ENCODE peak calls at places on chromosomes 5 and 9, in eight cellular contexts. H is T-helper 1 cell; T is OCI-LY7; R is stimulated activated CD8-positive, alpha-beta memory T cell treated with anti-CD3 and anti-CD28 coated beads, Interleukin-12 subunit alpha, Interleukin-12 subunit beta, amount 100 ng/mL, for 4 hours; Q is amniotic stem cell; V is left colon; G is ureter; E is KBM-7. N is an unnamed sample.

GRCh38 chr5:88923623-88924619 is 40.9 kb upstream of the MEF2C start:
- DNase-seq in Q (no peak), R (no peak), G (no peak), E (no peak), T (no peak), H (no peak), V (no peak), N (no peak)

GRCh38 chr5:57468481-57469165 is 14.0 kb downstream of the ACTBL2 start:
- DNase-seq in Q (no peak), E (no peak), H (no peak), R (no peak), G (no peak), V (no peak), T (no peak), N (no peak)

GRCh38 chr9:13778486-13779110 is 499.1 kb upstream of the MPDZ start:
- DNase-seq in R (no peak), Q (no peak), E (no peak), H (no peak), G (no peak), V (no peak), T (no peak), N (no peak)

GRCh38 chr9:28212979-28213378 is 639.7 kb upstream of the C9orf72 start:
- DNase-seq in R (no peak), T (no peak), Q (peak), V (no peak), G (no peak), H (no peak), E (no peak), N (peak)

GRCh38 chr5:14513266-14513665 is 68.3 kb upstream of the OTULINL start:
- DNase-seq in T (no peak), E (no peak), V (no peak), G (no peak), Q (no peak), H (no peak), R (no peak), N (no peak)

GRCh38 chr9:84136119-84136868 is 155.7 kb downstream of the RMI1 start:
- DNase-seq in R (no peak), T (no peak), V (peak), H (no peak), G (no peak), Q (no peak), E (no peak), N (no peak)

GRCh38 chr5:107982703-107983425 is 312.1 kb upstream of the EFNA5 start:
- DNase-seq in E (no peak), H (no peak), Q (no peak), T (no peak), R (no peak), G (no peak), V (no peak), N (no peak)

GRCh38 chr5:58499951-58500350 is 8.7 kb downstream of the GAPT start:
- DNase-seq in T (peak), H (no peak), G (no peak), Q (no peak), E (peak), V (no peak), R (no peak), N (no peak)

GRCh38 chr9:100601216-100601615 is 23.3 kb downstream of the CAVIN4 start:
- DNase-seq in G (no peak), T (peak), V (peak), Q (no peak), E (peak), R (no peak), H (no peak), N (peak)

N was measured in hepatocyte.